ENCODE peak calls at places on chromosomes 7 and 10, in four cellular contexts. V, P, R and S are unnamed samples.

GRCh38 chr10:86872757-86873156 is 84.7 kb downstream of the MMRN2 start:
- DNase-seq in P (no peak), R (no peak), V (no peak), S (no peak)

GRCh38 chr10:26090032-26090431 is 126.5 kb upstream of the GAD2 start:
- DNase-seq in V (no peak), P (no peak), R (no peak), S (no peak)

GRCh38 chr7:145718129-145718528 is 398.5 kb upstream of the CNTNAP2 start:
- DNase-seq in R (no peak), V (no peak), P (no peak), S (no peak)

GRCh38 chr10:23343591-23344225 is 889 bp downstream of the C10orf67 start:
- DNase-seq in P (no peak), R (peak; percentile 70), V (no peak), S (peak; percentile 50)

GRCh38 chr7:158026636-158027265 is 560.9 kb downstream of the PTPRN2 start:
- DNase-seq in V (no peak), P (no peak), R (no peak), S (no peak)

GRCh38 chr7:150937848-150938561 is 40.1 kb downstream of the KCNH2 start:
- DNase-seq in R (no peak), P (no peak), V (no peak), S (no peak)

GRCh38 chr10:103855424-103855823 is at the start of gene SH3PXD2A:
- DNase-seq in V (no peak), P (no peak), R (peak; percentile 46), S (peak; percentile 58)

GRCh38 chr7:43220250-43220649 is 107.8 kb downstream of the HECW1 start:
- DNase-seq in R (no peak), P (no peak), V (no peak), S (no peak)

GRCh38 chr7:31883761-31884164 is 186.4 kb downstream of the PDE1C start:
- DNase-seq in R (no peak), P (peak; percentile 34), V (no peak), S (no peak)

GRCh38 chr7:97064972-97065587 is 40.4 kb upstream of the DLX5 start:
- DNase-seq in R (no peak), P (peak; percentile 3), V (no peak), S (peak; percentile 35)
- TF ChIP-seq CTCF in R (peak; percentile 80), P (peak; percentile 78), V (peak; percentile 55), S (peak; percentile 63)

DNA sequence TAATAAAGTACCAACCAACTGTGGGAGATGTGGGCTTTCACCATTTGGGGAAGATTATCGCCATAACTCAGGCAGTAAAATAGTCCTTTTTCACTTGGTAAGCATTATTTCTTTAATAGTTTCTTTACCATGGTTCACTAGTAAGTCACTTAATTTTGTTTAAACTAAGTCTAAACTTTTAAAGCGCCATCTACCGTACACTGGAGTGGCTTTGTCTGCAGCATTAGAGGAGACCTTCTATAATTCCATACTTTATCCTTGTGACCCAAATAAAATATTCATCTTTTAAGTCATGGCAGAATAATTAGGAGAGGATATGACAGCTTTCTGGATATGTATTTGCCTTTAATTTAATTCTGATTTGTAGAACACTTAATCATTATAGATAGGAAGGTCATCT is 468.0 kb downstream of the MAGI2 start:
- DNase-seq in P (no peak), V (no peak), R (no peak), S (no peak)
- TF ChIP-seq CTCF in P (no peak), V (no peak), R (no peak), S (no peak)

DNA sequence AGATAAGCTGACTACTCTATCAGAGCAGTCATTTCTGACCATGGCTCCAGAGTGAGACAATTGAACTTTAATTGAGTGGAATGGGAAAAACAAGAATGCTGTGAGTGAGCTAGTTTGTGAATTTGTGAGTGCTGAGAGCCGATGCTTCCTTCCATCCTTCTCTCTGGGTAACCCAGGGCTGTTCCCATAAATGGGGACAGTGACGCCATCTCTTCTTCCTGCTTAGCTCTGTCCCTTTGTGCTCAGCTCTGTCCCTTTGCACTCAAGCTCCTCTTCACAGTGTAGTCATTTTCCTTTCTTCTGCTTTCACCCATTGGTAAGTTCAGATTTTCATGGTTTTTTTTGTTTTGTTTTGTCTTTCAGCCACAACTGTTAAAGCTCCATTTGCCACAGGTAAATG is 24.4 kb downstream of the C10orf120 start:
- DNase-seq in V (no peak), R (no peak), P (no peak), S (no peak)
- TF ChIP-seq CTCF in V (no peak), R (no peak), P (no peak), S (no peak)

DNA sequence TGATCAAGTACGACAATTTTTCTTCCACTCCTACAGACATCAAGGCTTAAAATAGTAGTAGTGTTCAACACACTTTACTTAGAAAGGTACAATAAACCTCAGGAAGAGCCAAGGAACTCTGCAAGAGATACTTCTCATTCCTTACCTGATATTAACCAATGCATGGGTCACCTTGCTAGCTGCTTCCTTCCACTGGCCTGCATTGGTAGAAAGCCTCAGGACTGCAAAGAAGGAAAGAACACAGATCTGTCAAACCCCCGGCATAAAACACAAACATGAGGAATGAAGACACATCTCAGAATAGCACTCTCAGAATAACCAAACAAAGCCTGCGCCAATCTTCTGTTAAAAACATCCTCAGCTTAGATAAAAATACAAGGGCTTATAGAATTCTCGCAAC is 96.1 kb upstream of the KCNIP2 start:
- DNase-seq in P (no peak), R (no peak), V (no peak), S (no peak)
- TF ChIP-seq CTCF in P (no peak), R (no peak), V (no peak), S (no peak)

DNA sequence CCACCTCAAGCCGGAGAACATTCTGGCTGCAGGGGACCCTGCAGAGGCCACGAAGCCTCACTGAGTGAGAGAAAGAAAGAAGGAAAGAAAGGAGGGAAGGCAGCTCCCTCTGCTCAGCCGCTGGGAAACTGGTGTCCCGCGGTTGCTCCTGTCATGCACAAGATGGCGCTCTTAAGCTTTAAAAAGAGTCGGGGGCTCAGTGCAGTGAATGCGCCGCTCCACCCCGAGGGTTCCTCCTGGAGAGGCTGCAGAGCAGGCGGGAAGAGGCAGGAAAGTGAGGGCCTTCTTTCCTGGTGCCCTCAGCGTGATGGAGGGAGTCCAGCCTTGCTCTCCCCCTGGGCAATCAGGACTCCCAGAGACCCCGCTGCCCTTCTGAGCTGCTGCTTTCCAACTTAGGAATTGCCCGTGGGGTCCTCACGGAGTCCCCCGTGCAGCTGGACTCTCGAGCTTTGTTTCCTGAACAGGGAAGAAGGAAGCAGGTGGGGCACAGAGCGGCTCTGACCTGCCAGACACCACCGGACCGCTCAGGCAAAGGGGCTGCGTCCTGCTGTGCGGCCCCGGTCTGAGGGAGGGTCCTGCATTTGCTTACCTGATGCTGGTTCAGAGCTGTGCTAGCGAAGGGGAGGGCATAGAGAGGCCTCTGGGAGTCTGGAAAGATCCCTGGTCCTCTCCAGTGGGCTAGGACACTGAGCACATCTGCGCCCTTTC is 141.9 kb upstream of the MKI67 start:
- DNase-seq in P (no peak), R (no peak), V (no peak), S (peak; percentile 79)
- TF ChIP-seq CTCF in P (peak; percentile 11), R (peak; percentile 58), V (no peak), S (peak; percentile 71)

GRCh38 chr10:4174197-4174596 is 389.2 kb upstream of the KLF6 start:
- DNase-seq in V (no peak), P (no peak), R (no peak), S (no peak)
- TF ChIP-seq CTCF in V (no peak), P (no peak), R (peak; percentile 22), S (no peak)